ENCODE peak calls at places on chromosomes 6 and 20, in seven cellular contexts. J, W, Q, N, I, X and V are unnamed samples.

GRCh38 chr6:157997893-157998608 is 16.4 kb downstream of the SYNJ2 start:
- DNase-seq in J (no peak), N (no peak), X (no peak), Q (no peak), I (no peak), W (no peak), V (no peak)

GRCh38 chr20:21936720-21937380 is 231.4 kb downstream of the PAX1 start:
- DNase-seq in X (no peak), N (no peak), W (no peak), I (no peak), Q (no peak), J (no peak), V (no peak)

GRCh38 chr6:12286381-12287132 is 3.6 kb upstream of the EDN1 start:
- DNase-seq in N (no peak), J (no peak), I (peak), X (no peak), Q (no peak), W (no peak), V (no peak)

GRCh38 chr6:109379706-109380105 is 2.6 kb downstream of the CD164 start:
- DNase-seq in I (peak), N (no peak), J (no peak), Q (no peak), W (no peak), X (no peak), V (no peak)

GRCh38 chr6:80206758-80207157 is 100.3 kb downstream of the BCKDHB start:
- DNase-seq in J (no peak), Q (no peak), X (no peak), N (no peak), W (no peak), I (no peak), V (no peak)

GRCh38 chr20:47989957-47990356 is 204.7 kb upstream of the SULF2 start:
- DNase-seq in I (no peak), Q (peak), J (no peak), N (no peak), X (peak), W (no peak), V (no peak)

GRCh38 chr6:27311806-27312145 is 297 bp downstream of the POM121L2 start:
- DNase-seq in Q (no peak), N (no peak), I (no peak), X (no peak), W (no peak), J (no peak), V (no peak)

GRCh38 chr6:138402833-138403187 is 1.2 kb upstream of the HEBP2 start:
- DNase-seq in N (no peak), J (no peak), I (no peak), Q (no peak), W (no peak), X (no peak), V (no peak)

GRCh38 chr20:45317826-45318225 is 9.7 kb upstream of the MATN4 start:
- DNase-seq in Q (no peak), W (no peak), J (no peak), I (no peak), X (no peak), N (no peak), V (no peak)

GRCh38 chr20:46070215-46070910 is 19.4 kb downstream of the NCOA5 start:
- DNase-seq in I (peak), N (no peak), Q (no peak), X (no peak), J (no peak), W (no peak), V (no peak)

GRCh38 chr6:168157272-168158007 is 78.4 kb upstream of the FRMD1 start:
- DNase-seq in Q (no peak), J (no peak), I (peak), N (no peak), W (no peak), X (peak), V (no peak)

GRCh38 chr6:130008236-130008873 is 10.0 kb upstream of the L3MBTL3 start:
- DNase-seq in I (no peak), X (no peak), Q (no peak), J (no peak), W (no peak), N (no peak), V (no peak)

GRCh38 chr6:121670511-121670910 is 235.1 kb downstream of the GJA1 start:
- DNase-seq in J (no peak), W (no peak), N (no peak), I (peak), Q (no peak), X (no peak), V (no peak)

GRCh38 chr6:124964084-124964763 is 2.0 kb downstream of the RNF217 start:
- DNase-seq in I (peak), J (no peak), N (no peak), Q (no peak), W (no peak), X (peak), V (no peak)